ENCODE peak calls at places on chromosome 11, in ten cellular contexts. One of them, this sample, is unnamed.

GRCh38 chr11:101019870-101020269 is 109.7 kb downstream of the PGR start:
- DNase-seq in sigmoid colon: no peak
- DNase-seq in ovary: no peak
- DNase-seq in A549: no peak
- DNase-seq in GM12878: no peak
- DNase-seq in tibial nerve: no peak
- DNase-seq in K562: no peak
- DNase-seq in esophagus muscularis mucosa: no peak
- DNase-seq in suprapubic skin: no peak
- DNase-seq in stomach: no peak
- DNase-seq in this sample: no peak

GRCh38 chr11:19243143-19243542 is 2.4 kb upstream of the E2F8 start:
- DNase-seq in sigmoid colon: no peak
- DNase-seq in ovary: no peak
- DNase-seq in A549: no peak
- DNase-seq in GM12878: no peak
- DNase-seq in tibial nerve: no peak
- DNase-seq in K562: no peak
- DNase-seq in esophagus muscularis mucosa: no peak
- DNase-seq in suprapubic skin: no peak
- DNase-seq in stomach: no peak
- DNase-seq in this sample: no peak

GRCh38 chr11:131637469-131638175 is 267.2 kb downstream of the NTM start:
- DNase-seq in sigmoid colon: no peak
- DNase-seq in ovary: no peak
- DNase-seq in A549: no peak
- DNase-seq in GM12878: no peak
- DNase-seq in tibial nerve: no peak
- DNase-seq in K562: no peak
- DNase-seq in esophagus muscularis mucosa: no peak
- DNase-seq in suprapubic skin: no peak
- DNase-seq in stomach: no peak
- DNase-seq in this sample: no peak

GRCh38 chr11:78228467-78228866 is 39.7 kb downstream of the USP35 start:
- DNase-seq in sigmoid colon: no peak
- DNase-seq in ovary: no peak
- DNase-seq in A549: peak; percentile 60
- DNase-seq in GM12878: peak; percentile 51
- DNase-seq in tibial nerve: peak; percentile 63
- DNase-seq in K562: peak; percentile 66
- DNase-seq in esophagus muscularis mucosa: peak; percentile 70
- DNase-seq in suprapubic skin: no peak
- DNase-seq in stomach: no peak
- DNase-seq in this sample: peak; percentile 65

GRCh38 chr11:46277313-46277622 is 194 bp upstream of the CREB3L1 start:
- DNase-seq in sigmoid colon: peak; percentile 81
- DNase-seq in ovary: no peak
- DNase-seq in A549: no peak
- DNase-seq in GM12878: no peak
- DNase-seq in tibial nerve: peak; percentile 63
- DNase-seq in K562: no peak
- DNase-seq in esophagus muscularis mucosa: no peak
- DNase-seq in suprapubic skin: no peak
- DNase-seq in stomach: no peak
- DNase-seq in this sample: no peak

GRCh38 chr11:5705688-5706087 is 16.1 kb downstream of the TRIM22 start:
- DNase-seq in sigmoid colon: no peak
- DNase-seq in ovary: no peak
- DNase-seq in A549: no peak
- DNase-seq in GM12878: no peak
- DNase-seq in tibial nerve: no peak
- DNase-seq in K562: no peak
- DNase-seq in esophagus muscularis mucosa: no peak
- DNase-seq in suprapubic skin: no peak
- DNase-seq in stomach: no peak
- DNase-seq in this sample: no peak

GRCh38 chr11:70430671-70431574 is 32.6 kb downstream of the CTTN start:
- DNase-seq in sigmoid colon: no peak
- DNase-seq in ovary: no peak
- DNase-seq in A549: no peak
- DNase-seq in GM12878: no peak
- DNase-seq in tibial nerve: no peak
- DNase-seq in K562: no peak
- DNase-seq in esophagus muscularis mucosa: no peak
- DNase-seq in suprapubic skin: no peak
- DNase-seq in stomach: no peak
- DNase-seq in this sample: no peak

GRCh38 chr11:63274776-63275175 is 31.4 kb upstream of the SLC22A25 start:
- DNase-seq in sigmoid colon: no peak
- DNase-seq in ovary: no peak
- DNase-seq in A549: peak; percentile 35
- DNase-seq in GM12878: no peak
- DNase-seq in tibial nerve: no peak
- DNase-seq in K562: no peak
- DNase-seq in esophagus muscularis mucosa: no peak
- DNase-seq in suprapubic skin: no peak
- DNase-seq in stomach: no peak
- DNase-seq in this sample: peak; percentile 60

GRCh38 chr11:15665368-15665871 is 550.7 kb downstream of the INSC start:
- DNase-seq in sigmoid colon: no peak
- DNase-seq in ovary: no peak
- DNase-seq in A549: peak; percentile 69
- DNase-seq in GM12878: no peak
- DNase-seq in tibial nerve: no peak
- DNase-seq in K562: no peak
- DNase-seq in esophagus muscularis mucosa: no peak
- DNase-seq in suprapubic skin: no peak
- DNase-seq in stomach: no peak
- DNase-seq in this sample: peak; percentile 19

GRCh38 chr11:15663778-15664218 is 549.1 kb downstream of the INSC start:
- DNase-seq in sigmoid colon: no peak
- DNase-seq in ovary: no peak
- DNase-seq in A549: peak; percentile 19
- DNase-seq in GM12878: no peak
- DNase-seq in tibial nerve: no peak
- DNase-seq in K562: no peak
- DNase-seq in esophagus muscularis mucosa: peak; percentile 91
- DNase-seq in suprapubic skin: no peak
- DNase-seq in stomach: no peak
- DNase-seq in this sample: no peak

GRCh38 chr11:15667127-15667725 is 552.5 kb downstream of the INSC start:
- DNase-seq in sigmoid colon: no peak
- DNase-seq in ovary: no peak
- DNase-seq in A549: no peak
- DNase-seq in GM12878: no peak
- DNase-seq in tibial nerve: no peak
- DNase-seq in K562: no peak
- DNase-seq in esophagus muscularis mucosa: peak; percentile 66
- DNase-seq in suprapubic skin: no peak
- DNase-seq in stomach: no peak
- DNase-seq in this sample: no peak

GRCh38 chr11:15660496-15660895 is 545.8 kb downstream of the INSC start:
- DNase-seq in sigmoid colon: no peak
- DNase-seq in ovary: no peak
- DNase-seq in A549: no peak
- DNase-seq in GM12878: no peak
- DNase-seq in tibial nerve: no peak
- DNase-seq in K562: no peak
- DNase-seq in esophagus muscularis mucosa: no peak
- DNase-seq in suprapubic skin: no peak
- DNase-seq in stomach: no peak
- DNase-seq in this sample: no peak

DNA sequence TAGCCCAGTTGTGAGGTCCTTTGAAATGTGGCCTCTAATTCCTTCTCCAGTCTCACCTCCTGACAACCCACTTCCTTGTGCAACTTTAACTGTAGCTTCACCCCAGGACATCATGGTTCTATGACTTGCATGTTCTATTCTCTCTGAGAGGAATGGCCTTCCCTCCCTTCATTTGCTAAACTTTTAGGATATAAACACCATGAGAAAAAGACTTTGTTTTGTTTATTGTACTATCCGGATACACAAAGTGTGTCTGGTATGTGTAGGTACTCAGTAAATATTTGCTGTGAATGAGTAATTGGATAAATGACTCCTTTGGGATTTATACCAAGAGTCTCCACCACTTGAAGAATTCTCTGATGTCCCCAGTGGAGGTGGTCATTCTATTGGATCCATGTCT is 547.6 kb downstream of the INSC start:
- DNase-seq in sigmoid colon: no peak
- DNase-seq in ovary: no peak
- DNase-seq in A549: peak; percentile 24
- DNase-seq in GM12878: no peak
- DNase-seq in tibial nerve: no peak
- DNase-seq in K562: no peak
- DNase-seq in esophagus muscularis mucosa: peak; percentile 29
- DNase-seq in suprapubic skin: no peak
- DNase-seq in stomach: no peak
- DNase-seq in this sample: no peak
- TF ChIP-seq EP300 in sigmoid colon: no peak
- TF ChIP-seq EP300 in ovary: no peak
- TF ChIP-seq EP300 in A549: no peak
- TF ChIP-seq EP300 in GM12878: no peak
- TF ChIP-seq EP300 in tibial nerve: no peak
- TF ChIP-seq EP300 in K562: no peak
- TF ChIP-seq EP300 in esophagus muscularis mucosa: no peak
- TF ChIP-seq EP300 in suprapubic skin: no peak
- TF ChIP-seq EP300 in stomach: no peak
- TF ChIP-seq EP300 in this sample: no peak

DNA sequence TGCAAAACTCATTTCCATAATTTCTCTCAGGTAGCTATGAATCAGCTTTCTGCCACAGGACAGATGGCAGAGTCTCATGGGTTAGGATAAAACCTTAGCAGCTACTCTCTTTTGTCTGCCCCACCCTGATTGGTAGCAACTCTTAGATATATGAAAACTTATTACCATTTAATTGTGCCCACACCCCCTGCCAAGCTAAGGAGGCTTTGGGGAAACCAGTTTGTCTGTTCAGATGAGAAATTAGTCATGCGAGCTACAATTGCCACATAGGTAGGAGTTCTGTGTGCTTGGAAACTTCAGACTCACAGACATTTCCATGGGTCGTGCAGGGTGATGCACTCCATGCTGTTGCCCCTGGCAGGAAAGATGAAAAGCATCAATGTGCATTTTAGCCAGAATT is 39.9 kb downstream of the CD44 start:
- DNase-seq in sigmoid colon: no peak
- DNase-seq in ovary: no peak
- DNase-seq in A549: no peak
- DNase-seq in GM12878: no peak
- DNase-seq in tibial nerve: no peak
- DNase-seq in K562: no peak
- DNase-seq in esophagus muscularis mucosa: no peak
- DNase-seq in suprapubic skin: no peak
- DNase-seq in stomach: no peak
- DNase-seq in this sample: no peak
- TF ChIP-seq EP300 in sigmoid colon: no peak
- TF ChIP-seq EP300 in ovary: no peak
- TF ChIP-seq EP300 in A549: no peak
- TF ChIP-seq EP300 in GM12878: no peak
- TF ChIP-seq EP300 in tibial nerve: no peak
- TF ChIP-seq EP300 in K562: no peak
- TF ChIP-seq EP300 in esophagus muscularis mucosa: no peak
- TF ChIP-seq EP300 in suprapubic skin: no peak
- TF ChIP-seq EP300 in stomach: no peak
- TF ChIP-seq EP300 in this sample: no peak

DNA sequence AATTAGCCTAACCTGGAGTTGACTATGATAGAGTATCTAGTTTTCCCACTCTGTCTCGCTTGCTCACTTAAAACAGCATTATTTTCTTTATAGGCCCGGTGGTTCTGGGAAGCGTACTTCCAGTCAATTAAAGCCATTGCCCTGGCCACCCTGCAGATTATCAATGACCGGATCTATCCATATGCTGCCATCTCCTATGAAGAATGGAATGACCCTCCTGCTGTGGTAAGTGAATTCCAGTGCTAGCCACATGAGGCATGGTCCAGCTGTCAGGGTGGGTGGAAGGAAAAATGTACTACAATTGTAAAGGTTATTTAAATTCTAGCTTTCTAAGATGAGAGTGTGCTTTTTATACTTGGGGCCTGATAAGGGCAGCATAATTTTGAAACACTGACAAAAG is 76.0 kb downstream of the EXT2 start:
- DNase-seq in sigmoid colon: no peak
- DNase-seq in ovary: no peak
- DNase-seq in A549: no peak
- DNase-seq in GM12878: no peak
- DNase-seq in tibial nerve: no peak
- DNase-seq in K562: no peak
- DNase-seq in esophagus muscularis mucosa: no peak
- DNase-seq in suprapubic skin: no peak
- DNase-seq in stomach: no peak
- DNase-seq in this sample: no peak
- TF ChIP-seq EP300 in sigmoid colon: no peak
- TF ChIP-seq EP300 in ovary: no peak
- TF ChIP-seq EP300 in A549: no peak
- TF ChIP-seq EP300 in GM12878: no peak
- TF ChIP-seq EP300 in tibial nerve: no peak
- TF ChIP-seq EP300 in K562: no peak
- TF ChIP-seq EP300 in esophagus muscularis mucosa: no peak
- TF ChIP-seq EP300 in suprapubic skin: no peak
- TF ChIP-seq EP300 in stomach: no peak
- TF ChIP-seq EP300 in this sample: no peak

GRCh38 chr11:134275188-134275533 is 1.0 kb upstream of the GLB1L3 start:
- DNase-seq in sigmoid colon: no peak
- DNase-seq in ovary: no peak
- DNase-seq in A549: no peak
- DNase-seq in GM12878: no peak
- DNase-seq in tibial nerve: no peak
- DNase-seq in K562: no peak
- DNase-seq in esophagus muscularis mucosa: no peak
- DNase-seq in suprapubic skin: no peak
- DNase-seq in stomach: no peak
- DNase-seq in this sample: no peak

GRCh38 chr11:134271978-134272377 is 4.2 kb upstream of the GLB1L3 start:
- DNase-seq in sigmoid colon: no peak
- DNase-seq in ovary: no peak
- DNase-seq in A549: no peak
- DNase-seq in GM12878: no peak
- DNase-seq in tibial nerve: no peak
- DNase-seq in K562: no peak
- DNase-seq in esophagus muscularis mucosa: no peak
- DNase-seq in suprapubic skin: no peak
- DNase-seq in stomach: no peak
- DNase-seq in this sample: no peak

GRCh38 chr11:134270250-134270714 is 5.9 kb upstream of the GLB1L3 start:
- DNase-seq in sigmoid colon: no peak
- DNase-seq in ovary: no peak
- DNase-seq in A549: no peak
- DNase-seq in GM12878: no peak
- DNase-seq in tibial nerve: no peak
- DNase-seq in K562: peak; percentile 43
- DNase-seq in esophagus muscularis mucosa: no peak
- DNase-seq in suprapubic skin: no peak
- DNase-seq in stomach: no peak
- DNase-seq in this sample: peak; percentile 21

GRCh38 chr11:134273317-134273712 is 2.9 kb upstream of the GLB1L3 start:
- DNase-seq in sigmoid colon: no peak
- DNase-seq in ovary: no peak
- DNase-seq in A549: no peak
- DNase-seq in GM12878: no peak
- DNase-seq in tibial nerve: no peak
- DNase-seq in K562: no peak
- DNase-seq in esophagus muscularis mucosa: no peak
- DNase-seq in suprapubic skin: no peak
- DNase-seq in stomach: no peak
- DNase-seq in this sample: no peak

GRCh38 chr11:134272381-134273316 is 3.5 kb upstream of the GLB1L3 start:
- DNase-seq in sigmoid colon: no peak
- DNase-seq in ovary: no peak
- DNase-seq in A549: no peak
- DNase-seq in GM12878: no peak
- DNase-seq in tibial nerve: no peak
- DNase-seq in K562: peak; percentile 30
- DNase-seq in esophagus muscularis mucosa: no peak
- DNase-seq in suprapubic skin: peak; percentile 44
- DNase-seq in stomach: no peak
- DNase-seq in this sample: peak; percentile 87
- TF ChIP-seq EP300 in sigmoid colon: no peak
- TF ChIP-seq EP300 in ovary: no peak
- TF ChIP-seq EP300 in A549: no peak
- TF ChIP-seq EP300 in GM12878: no peak
- TF ChIP-seq EP300 in tibial nerve: no peak
- TF ChIP-seq EP300 in K562: no peak
- TF ChIP-seq EP300 in esophagus muscularis mucosa: no peak
- TF ChIP-seq EP300 in suprapubic skin: no peak
- TF ChIP-seq EP300 in stomach: no peak
- TF ChIP-seq EP300 in this sample: peak; percentile 54

This sample was measured in HepG2.